ENCODE peak calls at places on chromosomes 5 and 9, in six cellular contexts. L, P, U, G, Y and M are unnamed samples.

GRCh38 chr5:106545325-106545724 is 1125.4 kb downstream of the EFNA5 start:
- DNase-seq in L (no peak), P (no peak), U (no peak), G (no peak), Y (peak; percentile 16), M (no peak)

GRCh38 chr9:93193373-93193725 is 9.4 kb downstream of the WNK2 start:
- DNase-seq in L (peak; percentile 83), P (peak; percentile 81), U (no peak), G (no peak), Y (no peak), M (no peak)

GRCh38 chr9:11269036-11269435 is 656.2 kb upstream of the PTPRD start:
- DNase-seq in L (no peak), P (no peak), U (no peak), G (no peak), Y (no peak), M (no peak)

GRCh38 chr5:75091597-75091996 is 39.2 kb upstream of the GCNT4 start:
- DNase-seq in L (no peak), P (no peak), U (no peak), G (no peak), Y (no peak), M (no peak)

GRCh38 chr9:91847576-91847975 is 102.5 kb downstream of the ROR2 start:
- DNase-seq in L (no peak), P (peak; percentile 15), U (no peak), G (no peak), Y (no peak), M (no peak)

GRCh38 chr5:57735754-57736153 is 253.1 kb upstream of the ACTBL2 start:
- DNase-seq in L (no peak), P (no peak), U (no peak), G (no peak), Y (peak; percentile 70), M (no peak)

GRCh38 chr5:168820776-168821302 is 241.7 kb upstream of the PANK3 start:
- DNase-seq in L (no peak), P (no peak), U (no peak), G (no peak), Y (no peak), M (no peak)

GRCh38 chr5:56270568-56271392 is 37.6 kb upstream of the ANKRD55 start:
- DNase-seq in L (peak; percentile 81), P (peak; percentile 82), U (no peak), G (peak; percentile 89), Y (peak; percentile 90), M (peak; percentile 89)

GRCh38 chr5:72584466-72584865 is 77.3 kb upstream of the ZNF366 start:
- DNase-seq in L (no peak), P (no peak), U (no peak), G (no peak), Y (no peak), M (no peak)

GRCh38 chr5:91151947-91152346 is 231.2 kb downstream of the ARRDC3 start:
- DNase-seq in L (peak; percentile 25), P (peak; percentile 52), U (no peak), G (peak; percentile 82), Y (peak; percentile 52), M (no peak)

GRCh38 chr9:110777201-110777842 is 108.7 kb downstream of the MUSK start:
- DNase-seq in L (no peak), P (no peak), U (no peak), G (no peak), Y (peak; percentile 68), M (no peak)

GRCh38 chr9:87798276-87798833 is 72.4 kb downstream of the CTSL start:
- DNase-seq in L (no peak), P (no peak), U (no peak), G (no peak), Y (no peak), M (no peak)

DNA sequence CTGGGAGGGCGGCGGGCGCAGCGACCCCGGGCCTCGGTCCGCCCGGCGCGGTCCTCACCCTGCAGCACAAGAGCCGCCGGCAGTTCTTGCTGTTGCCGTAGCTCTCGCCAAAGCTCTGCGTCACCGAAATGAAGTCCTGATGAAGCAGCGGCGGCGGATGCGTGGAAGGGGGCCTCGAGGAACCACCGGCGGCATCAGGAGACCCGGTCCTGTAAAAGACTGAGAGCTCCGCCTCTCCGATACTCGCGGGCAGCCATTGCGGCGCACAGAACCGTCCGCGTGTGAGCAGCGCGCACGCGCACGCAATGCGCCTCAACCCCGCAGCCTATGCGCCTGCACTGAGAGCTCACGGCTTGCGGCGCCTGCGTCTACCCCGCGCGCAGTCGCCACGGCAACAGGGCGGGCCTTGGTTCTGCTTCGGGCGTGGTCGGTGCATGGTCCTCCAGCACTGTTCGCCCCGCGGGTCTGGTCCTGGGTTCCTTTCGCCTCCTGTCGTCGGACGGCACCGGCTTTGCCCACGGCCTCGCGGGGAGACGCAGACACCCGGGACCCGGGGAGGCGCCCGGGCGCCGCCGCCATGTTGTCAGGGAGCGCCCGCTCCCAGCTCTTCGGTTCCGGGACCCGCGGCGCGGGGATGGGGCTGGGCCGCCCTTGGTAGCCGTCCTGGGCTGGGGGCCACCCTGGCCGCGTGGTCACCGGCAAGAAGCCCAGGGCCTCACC is 9.3 kb upstream of the GRIN1 start:
- DNase-seq in L (peak; percentile 91), P (peak; percentile 90), U (peak; percentile 98), G (peak; percentile 91), Y (peak; percentile 92), M (peak; percentile 87)
- TF ChIP-seq POLR2A in L (peak; percentile 39), P (no peak), U (no peak), G (no peak), Y (peak; percentile 94), M (no peak)

GRCh38 chr9:37992924-37993349 is 76.1 kb downstream of the SHB start:
- DNase-seq in L (no peak), P (no peak), U (no peak), G (no peak), Y (peak; percentile 80), M (no peak)

GRCh38 chr9:37996050-37996811 is 72.8 kb downstream of the SHB start:
- DNase-seq in L (no peak), P (no peak), U (no peak), G (no peak), Y (no peak), M (no peak)

GRCh38 chr9:37996812-37997202 is 72.2 kb downstream of the SHB start:
- DNase-seq in L (no peak), P (no peak), U (no peak), G (no peak), Y (no peak), M (no peak)

GRCh38 chr9:37995348-37995737 is 73.7 kb downstream of the SHB start:
- DNase-seq in L (no peak), P (no peak), U (no peak), G (no peak), Y (no peak), M (no peak)

DNA sequence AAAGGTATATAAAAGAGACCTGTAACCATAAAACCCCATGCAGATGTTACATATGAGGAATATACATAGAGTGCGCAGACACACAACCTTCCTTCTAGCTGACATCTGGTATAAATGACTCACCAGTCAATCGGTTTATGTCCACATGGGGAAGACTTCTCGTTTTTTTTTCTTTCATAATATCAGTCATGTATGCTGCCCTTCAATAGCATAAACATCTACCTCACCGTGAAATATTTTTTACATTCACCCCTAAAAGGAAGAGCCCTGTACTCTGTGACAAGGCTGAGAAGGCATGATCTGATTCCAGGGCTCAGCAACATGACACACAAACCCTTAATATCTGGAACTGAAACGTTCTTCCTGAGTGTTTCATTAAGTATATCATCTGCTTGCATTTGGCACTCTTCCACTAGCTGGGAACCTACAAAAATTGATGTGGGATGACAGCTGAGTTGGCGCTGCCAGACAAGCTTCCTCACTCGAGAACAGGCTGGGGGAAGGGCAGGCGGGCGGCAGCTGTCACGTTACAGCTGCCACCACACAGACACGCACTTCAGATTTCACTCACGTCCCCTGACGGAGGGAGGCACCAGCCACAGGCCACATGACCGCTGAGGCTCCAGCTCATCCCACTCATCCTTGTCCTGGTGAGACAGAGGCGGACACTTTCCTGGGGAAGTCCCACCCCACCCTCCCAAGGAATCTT is 74.2 kb downstream of the SHB start:
- DNase-seq in L (peak; percentile 55), P (peak; percentile 40), U (peak; percentile 90), G (peak; percentile 87), Y (peak; percentile 27), M (peak; percentile 83)
- TF ChIP-seq POLR2AphosphoS5 in L (peak; percentile 32), P (no peak), U (peak; percentile 86), G (no peak), Y (no peak), M (no peak)

GRCh38 chr9:120925535-120926396 is 830 bp downstream of the TRAF1 start:
- DNase-seq in L (no peak), P (no peak), U (no peak), G (peak; percentile 57), Y (peak; percentile 62), M (no peak)

GRCh38 chr9:120924698-120925534 is 1.7 kb downstream of the TRAF1 start:
- DNase-seq in L (no peak), P (no peak), U (no peak), G (peak; percentile 15), Y (no peak), M (no peak)

GRCh38 chr9:120921751-120922181 is 4.8 kb downstream of the TRAF1 start:
- DNase-seq in L (no peak), P (no peak), U (no peak), G (no peak), Y (no peak), M (no peak)

GRCh38 chr9:120922404-120923173 is 4.0 kb downstream of the TRAF1 start:
- DNase-seq in L (peak; percentile 4), P (no peak), U (no peak), G (peak; percentile 36), Y (no peak), M (no peak)

DNA sequence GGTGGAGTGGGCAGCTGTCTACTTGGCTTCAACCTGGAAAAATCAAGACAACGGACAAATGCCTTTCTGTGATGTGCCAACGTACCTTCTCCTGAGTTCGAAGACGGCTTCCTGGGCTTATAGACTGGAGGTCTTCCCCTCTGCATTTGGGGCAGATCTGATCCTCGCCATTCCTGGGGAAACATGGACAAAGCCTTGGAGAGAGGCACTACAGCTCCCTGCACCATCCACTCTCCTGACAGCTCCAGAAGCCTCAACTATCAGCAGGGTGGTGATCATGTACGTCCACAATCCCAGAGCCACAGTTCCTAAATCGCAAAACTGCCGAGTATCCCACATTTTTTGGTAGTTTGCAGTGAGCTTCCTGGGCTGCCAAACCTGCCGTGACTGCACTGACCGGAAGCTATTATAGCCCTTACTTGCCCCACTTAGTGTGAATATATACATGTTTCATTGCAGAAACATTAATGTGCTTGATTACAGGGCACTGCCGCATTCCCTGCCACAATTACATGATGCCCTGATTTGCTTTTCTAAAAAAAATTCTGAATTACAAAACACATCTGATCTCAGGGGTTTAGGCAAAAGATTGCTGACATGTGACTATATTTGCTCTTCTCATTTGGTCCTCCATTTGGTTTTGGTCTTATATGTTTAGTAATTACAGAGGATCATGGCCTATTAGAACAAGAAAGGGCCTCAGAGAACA is 2.8 kb downstream of the TRAF1 start:
- DNase-seq in L (peak; percentile 0), P (no peak), U (no peak), G (peak; percentile 19), Y (no peak), M (peak; percentile 21)
- TF ChIP-seq POLR2A in L (no peak), P (no peak), U (no peak), G (no peak), Y (no peak), M (no peak)

GRCh38 chr9:131701434-131701781 is 38.5 kb downstream of the RAPGEF1 start:
- DNase-seq in L (no peak), P (no peak), U (no peak), G (no peak), Y (no peak), M (no peak)

GRCh38 chr9:131698715-131699053 is 41.2 kb downstream of the RAPGEF1 start:
- DNase-seq in L (no peak), P (no peak), U (no peak), G (no peak), Y (no peak), M (no peak)

GRCh38 chr9:131700765-131701433 is 39.0 kb downstream of the RAPGEF1 start:
- DNase-seq in L (no peak), P (no peak), U (no peak), G (no peak), Y (no peak), M (no peak)

GRCh38 chr9:131701789-131702337 is 38.0 kb downstream of the RAPGEF1 start:
- DNase-seq in L (no peak), P (no peak), U (no peak), G (no peak), Y (no peak), M (no peak)

GRCh38 chr9:131700076-131700475 is 39.8 kb downstream of the RAPGEF1 start:
- DNase-seq in L (no peak), P (no peak), U (no peak), G (no peak), Y (no peak), M (no peak)
- TF ChIP-seq POLR2AphosphoS5 in L (no peak), P (no peak), U (no peak), G (no peak), Y (no peak), M (no peak)